ENCODE peak calls at places on chromosomes 12 and 14, in ten cellular contexts. F is SJSA1, Z is PC-3, J is cardiac muscle cell, R is ovary, M is heart left ventricle, W is Peyer's patch, O is iPS DF 6.9, U is esophagus squamous epithelium, I is HCT116. G is an unnamed sample.
A peak's percentile ranks its signal among the peaks of the same experiment; 100 is the strongest.

GRCh38 chr12:108599948-108600701 is 2.2 kb upstream of the TMEM119 start:
- DNase-seq in F (peak; percentile 91), Z (no peak), J (no peak), R (no peak), M (no peak), W (no peak), O (no peak), U (no peak), I (no peak), G (no peak)

GRCh38 chr14:63011609-63012008 is 33.6 kb downstream of the KCNH5 start:
- DNase-seq in F (no peak), Z (peak; percentile 18), J (no peak), R (no peak), M (no peak), W (no peak), O (no peak), U (no peak), I (no peak), G (no peak)

GRCh38 chr14:76710093-76711010 is 50.9 kb upstream of the VASH1 start:
- DNase-seq in F (no peak), Z (peak; percentile 69), J (peak; percentile 73), R (no peak), M (no peak), W (no peak), O (no peak), U (no peak), I (peak; percentile 24), G (peak; percentile 57)

GRCh38 chr12:16524378-16524777 is 81.6 kb downstream of the LMO3 start:
- DNase-seq in F (no peak), Z (peak; percentile 66), J (no peak), R (no peak), M (no peak), W (no peak), O (no peak), U (no peak), I (peak; percentile 8), G (no peak)

GRCh38 chr14:70666364-70666691 is 24.6 kb downstream of the TTC9 start:
- DNase-seq in F (no peak), Z (no peak), J (no peak), R (no peak), M (no peak), W (no peak), O (no peak), U (no peak), I (no peak), G (no peak)

GRCh38 chr12:795305-795704 is 42.9 kb downstream of the WNK1 start:
- DNase-seq in F (no peak), Z (no peak), J (no peak), R (no peak), M (no peak), W (no peak), O (no peak), U (no peak), I (no peak), G (no peak)

GRCh38 chr14:61362072-61362750 is 40.8 kb downstream of the PRKCH start:
- DNase-seq in F (no peak), Z (peak; percentile 37), J (no peak), R (no peak), M (no peak), W (no peak), O (no peak), U (no peak), I (no peak), G (no peak)

GRCh38 chr14:89024691-89025090 is 200.2 kb downstream of the TTC8 start:
- DNase-seq in F (no peak), Z (no peak), J (no peak), R (no peak), M (no peak), W (no peak), O (no peak), U (no peak), I (no peak), G (no peak)

GRCh38 chr14:83470466-83470865 is 1936.8 kb upstream of the SEL1L start:
- DNase-seq in F (no peak), Z (no peak), J (no peak), R (no peak), M (no peak), W (no peak), O (no peak), U (no peak), I (no peak), G (no peak)

GRCh38 chr12:131867891-131868675 is 26.3 kb upstream of the ULK1 start:
- DNase-seq in F (peak; percentile 78), Z (peak; percentile 49), J (no peak), R (no peak), M (no peak), W (no peak), O (no peak), U (no peak), I (no peak), G (no peak)

GRCh38 chr14:34420547-34421150 is 41.4 kb downstream of the SPTSSA start:
- DNase-seq in F (no peak), Z (no peak), J (no peak), R (no peak), M (no peak), W (no peak), O (no peak), U (no peak), I (no peak), G (no peak)

GRCh38 chr14:42523656-42524055 is 917.0 kb downstream of the LRFN5 start:
- DNase-seq in F (no peak), Z (no peak), J (no peak), R (no peak), M (no peak), W (no peak), O (no peak), U (no peak), I (no peak), G (no peak)

GRCh38 chr12:54217774-54218221 is 29.0 kb upstream of the SMUG1 start:
- DNase-seq in F (no peak), Z (no peak), J (no peak), R (peak; percentile 51), M (peak; percentile 57), W (peak; percentile 72), O (no peak), U (no peak), I (no peak), G (no peak)

GRCh38 chr12:53327435-53328042 is 6.1 kb upstream of the AAAS start:
- DNase-seq in F (no peak), Z (peak; percentile 40), J (no peak), R (no peak), M (no peak), W (no peak), O (no peak), U (no peak), I (no peak), G (no peak)

GRCh38 chr14:24389266-24389855 is 9.4 kb upstream of the NYNRIN start:
- DNase-seq in F (peak; percentile 67), Z (peak; percentile 32), J (no peak), R (no peak), M (no peak), W (no peak), O (no peak), U (no peak), I (no peak), G (no peak)

GRCh38 chr12:20624718-20625117 is 70.4 kb upstream of the SLCO1C1 start:
- DNase-seq in F (no peak), Z (peak; percentile 43), J (peak; percentile 48), R (no peak), M (no peak), W (no peak), O (peak; percentile 18), U (no peak), I (peak; percentile 40), G (no peak)
- H3K4me3 ChIP-seq in F (no peak overlapping the region), Z (no peak overlapping the region), J (no peak overlapping the region), R (no peak overlapping the region), M (no peak overlapping the region), W (no peak overlapping the region), O (no peak overlapping the region), U (no peak overlapping the region), I (no peak overlapping the region), G (no peak overlapping the region)

GRCh38 chr12:85301054-85301453 is 21.0 kb downstream of the ALX1 start:
- DNase-seq in F (no peak), Z (no peak), J (no peak), R (no peak), M (no peak), W (no peak), O (no peak), U (no peak), I (no peak), G (no peak)

GRCh38 chr12:85299058-85299457 is 19.0 kb downstream of the ALX1 start:
- DNase-seq in F (no peak), Z (no peak), J (no peak), R (no peak), M (no peak), W (no peak), O (no peak), U (no peak), I (no peak), G (no peak)
- H3K27me3 ChIP-seq in F (no peaks in the 10 kb centered on the region), Z (peaks cover 21% of the 10 kb centered on the region), J (no peaks in the 10 kb centered on the region), R (no peaks in the 10 kb centered on the region), M (no peaks in the 10 kb centered on the region), W (no peaks in the 10 kb centered on the region), O (no peaks in the 10 kb centered on the region), U (no peaks in the 10 kb centered on the region), I (no peaks in the 10 kb centered on the region), G (no peaks in the 10 kb centered on the region)

DNA sequence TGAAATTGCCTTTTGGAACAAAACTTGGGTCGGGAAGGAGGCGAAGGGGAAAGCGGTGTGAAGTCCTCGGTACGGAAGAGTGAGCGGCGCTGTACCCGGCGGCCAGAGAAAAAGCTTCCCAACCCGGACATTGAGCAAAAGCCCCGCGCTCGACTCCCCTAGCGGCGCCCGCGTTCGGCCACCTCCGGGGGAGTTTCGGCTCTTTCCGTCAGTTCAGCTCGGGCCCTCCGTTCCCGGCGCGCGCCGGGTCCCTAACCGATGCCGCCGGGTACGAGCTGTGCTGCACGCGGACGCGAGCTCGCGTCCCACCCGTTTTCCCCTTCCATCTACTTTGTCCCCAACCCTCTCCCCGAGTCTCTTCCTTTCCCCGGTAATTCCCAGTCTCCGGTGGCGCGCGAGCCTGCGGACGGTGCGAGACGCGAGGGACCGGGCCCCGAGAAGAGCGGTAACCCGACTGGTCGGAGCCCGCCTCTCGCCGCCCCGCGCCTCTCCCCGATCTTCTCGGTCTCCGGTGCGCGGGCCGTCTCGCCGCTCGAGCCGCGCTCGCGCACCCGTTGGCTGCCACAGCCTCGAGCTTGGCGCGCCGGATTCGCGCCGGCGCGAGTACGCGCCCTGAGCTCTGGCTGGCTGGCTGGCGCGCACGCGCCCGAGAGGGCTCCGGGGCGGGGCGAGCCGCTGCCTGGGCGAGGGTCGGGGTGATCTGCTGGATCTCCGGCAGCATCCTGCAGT is 446 bp upstream of the SPATS2 start:
- DNase-seq in F (peak; percentile 87), Z (peak; percentile 95), J (peak; percentile 98), R (peak; percentile 85), M (peak; percentile 95), W (peak; percentile 83), O (no peak), U (no peak), I (peak; percentile 80), G (peak; percentile 88)
- H3K4me1 ChIP-seq in F (peaks cover 41% of the 10 kb centered on the region), Z (peaks cover 37% of the 10 kb centered on the region), J (peaks cover 17% of the 10 kb centered on the region), R (peaks cover 10% of the 10 kb centered on the region), M (peaks cover 5% of the 10 kb centered on the region), W (no peaks in the 10 kb centered on the region), O (no peaks in the 10 kb centered on the region), U (peaks cover 37% of the 10 kb centered on the region), I (peaks cover 52% of the 10 kb centered on the region), G (peaks cover 6% of the 10 kb centered on the region)

GRCh38 chr12:85975716-85976115 is 101.6 kb downstream of the NTS start:
- DNase-seq in F (no peak), Z (no peak), J (no peak), R (no peak), M (no peak), W (no peak), O (no peak), U (no peak), I (no peak), G (no peak)

GRCh38 chr12:85983601-85984000 is 109.5 kb downstream of the NTS start:
- DNase-seq in F (no peak), Z (no peak), J (no peak), R (no peak), M (no peak), W (no peak), O (no peak), U (no peak), I (no peak), G (no peak)

GRCh38 chr12:85979641-85980040 is 105.5 kb downstream of the NTS start:
- DNase-seq in F (no peak), Z (peak; percentile 48), J (no peak), R (no peak), M (no peak), W (no peak), O (no peak), U (no peak), I (no peak), G (no peak)
- H3K4me3 ChIP-seq in F (no peak overlapping the region), Z (no peak overlapping the region), J (no peak overlapping the region), R (no peak overlapping the region), M (no peak overlapping the region), W (no peak overlapping the region), O (no peak overlapping the region), U (no peak overlapping the region), I (no peak overlapping the region), G (no peak overlapping the region)

G was measured in ascending aorta.